ENCODE peak calls at places on chromosome X, in five cellular contexts. One of them, this sample, is unnamed.

GRCh38 chrX:55767100-55767499 is 49.6 kb downstream of the RRAGB start:
- DNase-seq in GM12878: no peak
- DNase-seq in K562: no peak
- DNase-seq in A549: no peak
- DNase-seq in HepG2: no peak
- DNase-seq in this sample: no peak

GRCh38 chrX:100687128-100687527 is 43.1 kb downstream of the SRPX2 start:
- DNase-seq in GM12878: no peak
- DNase-seq in K562: no peak
- DNase-seq in A549: no peak
- DNase-seq in HepG2: no peak
- DNase-seq in this sample: no peak

GRCh38 chrX:77347572-77347971 is 99.6 kb upstream of the FGF16 start:
- DNase-seq in GM12878: no peak
- DNase-seq in K562: no peak
- DNase-seq in A549: no peak
- DNase-seq in HepG2: no peak
- DNase-seq in this sample: no peak

GRCh38 chrX:12269484-12269883 is 131.2 kb downstream of the FRMPD4 start:
- DNase-seq in GM12878: no peak
- DNase-seq in K562: no peak
- DNase-seq in A549: no peak
- DNase-seq in HepG2: no peak
- DNase-seq in this sample: no peak

GRCh38 chrX:1440506-1440905 is 12.2 kb downstream of the ASMTL start:
- DNase-seq in GM12878: no peak
- DNase-seq in K562: no peak
- DNase-seq in A549: no peak
- DNase-seq in HepG2: no peak
- DNase-seq in this sample: peak; percentile 6

GRCh38 chrX:154358011-154358410 is 16.4 kb downstream of the FLNA start:
- DNase-seq in GM12878: no peak
- DNase-seq in K562: no peak
- DNase-seq in A549: no peak
- DNase-seq in HepG2: no peak
- DNase-seq in this sample: no peak

GRCh38 chrX:37454537-37455285 is 105.5 kb downstream of the PRRG1 start:
- DNase-seq in GM12878: no peak
- DNase-seq in K562: no peak
- DNase-seq in A549: peak; percentile 6
- DNase-seq in HepG2: no peak
- DNase-seq in this sample: no peak

GRCh38 chrX:100928660-100929613 is at the start of gene XKRX:
- DNase-seq in GM12878: no peak
- DNase-seq in K562: peak; percentile 20
- DNase-seq in A549: peak; percentile 43
- DNase-seq in HepG2: no peak
- DNase-seq in this sample: peak; percentile 80

GRCh38 chrX:103913356-103914020 is 48.9 kb upstream of the TMSB15B start:
- DNase-seq in GM12878: no peak
- DNase-seq in K562: no peak
- DNase-seq in A549: no peak
- DNase-seq in HepG2: no peak
- DNase-seq in this sample: peak; percentile 10

GRCh38 chrX:120790118-120790517 is 85.5 kb downstream of the CT47B1 start:
- DNase-seq in GM12878: peak; percentile 47
- DNase-seq in K562: peak; percentile 36
- DNase-seq in A549: peak; percentile 33
- DNase-seq in HepG2: peak; percentile 40
- DNase-seq in this sample: no peak

GRCh38 chrX:69299271-69299670 is 134.0 kb upstream of the PJA1 start:
- DNase-seq in GM12878: no peak
- DNase-seq in K562: no peak
- DNase-seq in A549: no peak
- DNase-seq in HepG2: no peak
- DNase-seq in this sample: no peak

GRCh38 chrX:65920620-65921019 is 119.3 kb downstream of the VSIG4 start:
- DNase-seq in GM12878: no peak
- DNase-seq in K562: no peak
- DNase-seq in A549: no peak
- DNase-seq in HepG2: no peak
- DNase-seq in this sample: no peak

GRCh38 chrX:129925305-129926092 is 19.5 kb downstream of the UTP14A start:
- DNase-seq in GM12878: no peak
- DNase-seq in K562: peak; percentile 45
- DNase-seq in A549: peak; percentile 45
- DNase-seq in HepG2: peak; percentile 34
- DNase-seq in this sample: peak; percentile 66

GRCh38 chrX:11064851-11065600 is 46.1 kb upstream of the HCCS start:
- DNase-seq in GM12878: no peak
- DNase-seq in K562: no peak
- DNase-seq in A549: no peak
- DNase-seq in HepG2: no peak
- DNase-seq in this sample: no peak

GRCh38 chrX:138856881-138857280 is 145.4 kb upstream of the FGF13 start:
- DNase-seq in GM12878: no peak
- DNase-seq in K562: no peak
- DNase-seq in A549: no peak
- DNase-seq in HepG2: no peak
- DNase-seq in this sample: no peak

GRCh38 chrX:1391370-1391706 is 575 bp downstream of the SLC25A6 start:
- DNase-seq in GM12878: peak; percentile 69
- DNase-seq in K562: peak; percentile 77
- DNase-seq in A549: peak; percentile 86
- DNase-seq in HepG2: peak; percentile 79
- DNase-seq in this sample: peak; percentile 84

GRCh38 chrX:74835566-74835965 is 89.7 kb downstream of the NEXMIF start:
- DNase-seq in GM12878: no peak
- DNase-seq in K562: no peak
- DNase-seq in A549: no peak
- DNase-seq in HepG2: peak; percentile 0
- DNase-seq in this sample: no peak

GRCh38 chrX:152904151-152905080 is 6.5 kb downstream of the ZNF185 start:
- DNase-seq in GM12878: no peak
- DNase-seq in K562: peak; percentile 74
- DNase-seq in A549: peak; percentile 75
- DNase-seq in HepG2: no peak
- DNase-seq in this sample: peak; percentile 75
- TF ChIP-seq CTCF in GM12878: peak; percentile 77
- TF ChIP-seq CTCF in K562: peak; percentile 73
- TF ChIP-seq CTCF in A549: peak; percentile 51
- TF ChIP-seq CTCF in HepG2: peak; percentile 70
- TF ChIP-seq CTCF in this sample: peak; percentile 58

DNA sequence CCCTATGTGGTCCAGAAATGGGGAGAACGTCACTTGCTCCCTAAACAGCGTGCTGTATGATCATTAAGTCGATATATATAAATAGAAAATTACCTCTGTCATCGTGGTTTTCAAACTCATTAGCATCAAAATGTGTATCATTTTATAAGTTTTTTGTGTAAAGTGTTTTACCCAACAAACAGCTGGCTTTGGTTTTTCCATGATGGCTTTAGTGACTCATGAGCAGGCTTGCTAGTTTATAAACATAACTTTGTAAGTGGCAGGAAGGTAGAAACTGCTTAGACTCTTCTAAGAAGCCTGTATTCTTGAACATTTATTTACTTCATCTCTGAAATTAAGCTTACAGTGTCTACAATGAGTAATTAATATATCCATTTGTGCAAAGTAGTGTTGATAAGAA is 108.4 kb upstream of the DIPK2B start:
- DNase-seq in GM12878: no peak
- DNase-seq in K562: no peak
- DNase-seq in A549: no peak
- DNase-seq in HepG2: no peak
- DNase-seq in this sample: no peak
- TF ChIP-seq ESRRA in GM12878: no peak
- TF ChIP-seq ESRRA in K562: no peak
- TF ChIP-seq ESRRA in A549: no peak
- TF ChIP-seq ESRRA in HepG2: no peak
- TF ChIP-seq ESRRA in this sample: no peak

DNA sequence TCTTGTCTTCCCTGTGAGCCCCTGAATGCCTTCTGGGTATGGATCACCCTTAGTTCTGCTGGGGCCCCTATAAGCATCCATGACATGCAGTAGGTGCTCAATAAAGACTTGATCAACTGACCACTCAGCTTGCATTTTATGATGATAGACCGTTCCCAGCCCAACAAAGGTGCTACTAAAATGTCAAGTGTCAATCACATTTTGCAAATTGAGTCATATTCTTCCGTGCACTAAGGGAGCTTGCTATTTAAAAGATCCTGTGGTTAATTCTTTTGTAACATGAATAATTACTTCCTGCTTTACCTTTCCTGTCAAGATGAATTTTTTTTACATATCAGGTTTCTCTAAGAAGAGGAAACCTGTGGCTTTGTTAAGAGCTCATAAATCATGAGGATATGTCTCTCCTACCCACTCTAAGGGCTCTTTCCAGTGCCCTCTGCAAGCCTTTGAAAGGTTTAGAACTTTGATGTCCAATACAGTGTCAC is 47.6 kb downstream of the SH3KBP1 start:
- DNase-seq in GM12878: peak; percentile 64
- DNase-seq in K562: no peak
- DNase-seq in A549: no peak
- DNase-seq in HepG2: no peak
- DNase-seq in this sample: no peak
- TF ChIP-seq CTCF in GM12878: no peak
- TF ChIP-seq CTCF in K562: no peak
- TF ChIP-seq CTCF in A549: no peak
- TF ChIP-seq CTCF in HepG2: no peak
- TF ChIP-seq CTCF in this sample: no peak

GRCh38 chrX:47561653-47562151 is 697 bp downstream of the ARAF start:
- DNase-seq in GM12878: no peak
- DNase-seq in K562: no peak
- DNase-seq in A549: no peak
- DNase-seq in HepG2: no peak
- DNase-seq in this sample: no peak

GRCh38 chrX:47563801-47564315 is 2.9 kb downstream of the ARAF start:
- DNase-seq in GM12878: no peak
- DNase-seq in K562: no peak
- DNase-seq in A549: no peak
- DNase-seq in HepG2: no peak
- DNase-seq in this sample: no peak

GRCh38 chrX:47560831-47561652 is at the start of gene ARAF:
- DNase-seq in GM12878: peak; percentile 95
- DNase-seq in K562: peak; percentile 98
- DNase-seq in A549: peak; percentile 95
- DNase-seq in HepG2: peak; percentile 98
- DNase-seq in this sample: peak; percentile 96

GRCh38 chrX:47564438-47565085 is 3.6 kb downstream of the ARAF start:
- DNase-seq in GM12878: no peak
- DNase-seq in K562: no peak
- DNase-seq in A549: no peak
- DNase-seq in HepG2: no peak
- DNase-seq in this sample: no peak

DNA sequence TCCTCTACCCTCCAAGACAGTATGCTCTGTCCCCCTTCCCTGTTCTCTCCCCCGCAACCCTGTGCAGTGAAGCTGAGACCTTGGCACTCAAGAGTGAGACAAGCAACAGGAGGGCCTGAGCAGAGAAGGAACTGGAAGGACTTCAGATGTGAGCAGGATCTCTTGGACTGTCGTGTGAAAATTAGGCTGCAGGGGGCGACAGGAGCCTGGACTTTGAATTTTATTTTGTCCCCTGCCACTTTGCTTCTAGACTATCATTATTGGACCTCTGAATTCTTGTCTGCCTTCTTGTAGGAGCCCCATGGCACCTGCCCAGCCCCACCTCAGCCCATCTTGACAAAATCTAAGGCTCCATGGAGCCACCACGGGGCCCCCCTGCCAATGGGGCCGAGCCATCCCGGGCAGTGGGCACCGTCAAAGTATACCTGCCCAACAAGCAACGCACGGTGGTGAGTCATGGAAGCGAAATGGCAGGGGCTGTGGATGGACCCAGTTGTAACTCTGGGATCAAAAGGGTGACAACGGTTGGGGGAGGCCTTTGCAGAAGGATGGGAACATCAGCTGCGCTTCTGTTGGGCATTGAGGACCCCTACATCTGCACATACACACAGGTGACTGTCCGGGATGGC is 1.7 kb downstream of the ARAF start:
- DNase-seq in GM12878: no peak
- DNase-seq in K562: no peak
- DNase-seq in A549: no peak
- DNase-seq in HepG2: no peak
- DNase-seq in this sample: no peak
- TF ChIP-seq ESRRA in GM12878: no peak
- TF ChIP-seq ESRRA in K562: no peak
- TF ChIP-seq ESRRA in A549: no peak
- TF ChIP-seq ESRRA in HepG2: no peak
- TF ChIP-seq ESRRA in this sample: no peak

GRCh38 chrX:124863303-124863702 is 456.4 kb upstream of the TEX13C start:
- DNase-seq in GM12878: no peak
- DNase-seq in K562: no peak
- DNase-seq in A549: no peak
- DNase-seq in HepG2: no peak
- DNase-seq in this sample: peak; percentile 38
- TF ChIP-seq CTCF in GM12878: peak; percentile 22
- TF ChIP-seq CTCF in K562: no peak
- TF ChIP-seq CTCF in A549: no peak
- TF ChIP-seq CTCF in HepG2: no peak
- TF ChIP-seq CTCF in this sample: no peak

GRCh38 chrX:71543316-71543715 is 10.4 kb downstream of the OGT start:
- DNase-seq in GM12878: no peak
- DNase-seq in K562: no peak
- DNase-seq in A549: peak; percentile 35
- DNase-seq in HepG2: no peak
- DNase-seq in this sample: no peak
- TF ChIP-seq ESRRA in GM12878: no peak
- TF ChIP-seq ESRRA in K562: no peak
- TF ChIP-seq ESRRA in A549: no peak
- TF ChIP-seq ESRRA in HepG2: no peak
- TF ChIP-seq ESRRA in this sample: no peak

DNA sequence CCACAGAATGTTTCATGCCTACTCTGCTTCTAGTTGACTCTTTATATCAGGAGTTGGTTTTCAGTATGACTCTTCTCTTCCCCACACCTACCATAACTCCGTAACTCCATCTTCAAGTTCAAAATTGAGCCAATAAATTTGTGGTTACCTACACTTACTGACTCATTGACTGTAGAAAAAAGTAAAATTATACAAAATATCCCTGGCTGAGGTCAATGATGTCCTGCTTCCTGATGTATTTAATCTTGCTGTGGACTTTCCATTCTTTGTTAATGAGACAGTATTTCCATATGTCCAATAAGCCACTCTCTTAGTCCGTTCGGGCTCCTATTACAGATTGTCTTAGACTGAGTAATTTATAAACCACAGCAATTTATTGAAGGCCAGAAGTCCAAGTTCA is 9.9 kb upstream of the NLGN4X start:
- DNase-seq in GM12878: no peak
- DNase-seq in K562: no peak
- DNase-seq in A549: no peak
- DNase-seq in HepG2: no peak
- DNase-seq in this sample: no peak
- TF ChIP-seq CTCF in GM12878: no peak
- TF ChIP-seq CTCF in K562: no peak
- TF ChIP-seq CTCF in A549: no peak
- TF ChIP-seq CTCF in HepG2: no peak
- TF ChIP-seq CTCF in this sample: no peak

GRCh38 chrX:10015711-10016515 is 48.8 kb downstream of the CLDN34 start:
- DNase-seq in GM12878: no peak
- DNase-seq in K562: peak; percentile 20
- DNase-seq in A549: no peak
- DNase-seq in HepG2: no peak
- DNase-seq in this sample: peak; percentile 46
- TF ChIP-seq ESRRA in GM12878: no peak
- TF ChIP-seq ESRRA in K562: no peak
- TF ChIP-seq ESRRA in A549: no peak
- TF ChIP-seq ESRRA in HepG2: no peak
- TF ChIP-seq ESRRA in this sample: no peak